ENCODE peak calls at places on chromosomes 4 and X, in seven cellular contexts. One of them, this sample, is unnamed.

GRCh38 chr4:151169223-151169622 is 69.8 kb downstream of the RPS3A start:
- DNase-seq in AG04450: peak; percentile 97
- DNase-seq in adrenal gland: peak; percentile 84
- DNase-seq in testis: peak; percentile 72
- DNase-seq in colonic mucosa: peak; percentile 58
- DNase-seq in choroid plexus epithelial cell: peak; percentile 98
- DNase-seq in fibroblast of lung: peak; percentile 99
- DNase-seq in this sample: no peak

GRCh38 chr4:110681381-110681780 is 58.5 kb upstream of the PITX2 start:
- DNase-seq in AG04450: no peak
- DNase-seq in adrenal gland: no peak
- DNase-seq in testis: no peak
- DNase-seq in colonic mucosa: no peak
- DNase-seq in choroid plexus epithelial cell: no peak
- DNase-seq in fibroblast of lung: no peak
- DNase-seq in this sample: no peak

GRCh38 chr4:37245391-37245954 is 930 bp downstream of the NWD2 start:
- DNase-seq in AG04450: no peak
- DNase-seq in adrenal gland: no peak
- DNase-seq in testis: no peak
- DNase-seq in colonic mucosa: no peak
- DNase-seq in choroid plexus epithelial cell: no peak
- DNase-seq in fibroblast of lung: no peak
- DNase-seq in this sample: peak; percentile 4

GRCh38 chr4:184283659-184284335 is 66.1 kb upstream of the ENPP6 start:
- DNase-seq in AG04450: no peak
- DNase-seq in adrenal gland: peak; percentile 48
- DNase-seq in testis: no peak
- DNase-seq in colonic mucosa: peak; percentile 86
- DNase-seq in choroid plexus epithelial cell: no peak
- DNase-seq in fibroblast of lung: no peak
- DNase-seq in this sample: no peak

GRCh38 chrX:54920610-54921426 is at the start of gene TRO:
- DNase-seq in AG04450: no peak
- DNase-seq in adrenal gland: no peak
- DNase-seq in testis: peak; percentile 18
- DNase-seq in colonic mucosa: no peak
- DNase-seq in choroid plexus epithelial cell: peak; percentile 35
- DNase-seq in fibroblast of lung: peak; percentile 13
- DNase-seq in this sample: peak; percentile 33

GRCh38 chrX:14354541-14354940 is 174.8 kb upstream of the GLRA2 start:
- DNase-seq in AG04450: no peak
- DNase-seq in adrenal gland: no peak
- DNase-seq in testis: no peak
- DNase-seq in colonic mucosa: no peak
- DNase-seq in choroid plexus epithelial cell: peak; percentile 11
- DNase-seq in fibroblast of lung: peak; percentile 66
- DNase-seq in this sample: no peak

GRCh38 chr4:41176357-41176756 is 38.0 kb downstream of the APBB2 start:
- DNase-seq in AG04450: no peak
- DNase-seq in adrenal gland: no peak
- DNase-seq in testis: no peak
- DNase-seq in colonic mucosa: no peak
- DNase-seq in choroid plexus epithelial cell: peak; percentile 85
- DNase-seq in fibroblast of lung: peak; percentile 71
- DNase-seq in this sample: no peak

GRCh38 chr4:87511500-87511899 is 17.7 kb downstream of the SPARCL1 start:
- DNase-seq in AG04450: no peak
- DNase-seq in adrenal gland: no peak
- DNase-seq in testis: no peak
- DNase-seq in colonic mucosa: no peak
- DNase-seq in choroid plexus epithelial cell: no peak
- DNase-seq in fibroblast of lung: no peak
- DNase-seq in this sample: no peak

GRCh38 chr4:67700119-67700873 is 659 bp downstream of the UBA6 start:
- DNase-seq in AG04450: no peak
- DNase-seq in adrenal gland: no peak
- DNase-seq in testis: no peak
- DNase-seq in colonic mucosa: no peak
- DNase-seq in choroid plexus epithelial cell: peak; percentile 34
- DNase-seq in fibroblast of lung: peak; percentile 17
- DNase-seq in this sample: no peak

DNA sequence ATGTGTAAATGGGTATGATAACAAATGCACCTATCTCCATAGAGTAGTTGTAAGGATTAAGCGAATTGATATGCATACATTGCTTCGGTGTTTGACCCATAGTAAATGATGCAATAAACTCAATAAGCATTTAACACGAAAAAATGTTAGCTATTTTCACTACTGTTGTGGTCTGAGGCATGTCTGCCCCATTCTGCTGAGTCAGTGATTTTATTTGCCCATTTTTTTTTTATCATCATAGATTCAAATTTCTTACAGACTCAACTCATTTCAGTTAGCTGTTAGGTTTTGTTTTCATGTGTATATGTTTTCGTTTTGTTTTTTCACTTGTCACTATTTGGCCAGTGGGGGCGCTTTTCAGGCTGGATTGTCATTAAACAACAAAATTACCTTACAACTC is 27.8 kb upstream of the ARHGEF9 start:
- DNase-seq in AG04450: no peak
- DNase-seq in adrenal gland: no peak
- DNase-seq in testis: no peak
- DNase-seq in colonic mucosa: no peak
- DNase-seq in choroid plexus epithelial cell: no peak
- DNase-seq in fibroblast of lung: no peak
- DNase-seq in this sample: no peak
- TF ChIP-seq CTCF in AG04450: no peak
- TF ChIP-seq CTCF in adrenal gland: no peak
- TF ChIP-seq CTCF in testis: no peak
- TF ChIP-seq CTCF in colonic mucosa: no peak
- TF ChIP-seq CTCF in choroid plexus epithelial cell: no peak
- TF ChIP-seq CTCF in fibroblast of lung: no peak
- TF ChIP-seq CTCF in this sample: no peak

GRCh38 chrX:30939928-30940327 is 50.9 kb upstream of the TAB3 start:
- DNase-seq in AG04450: no peak
- DNase-seq in adrenal gland: no peak
- DNase-seq in testis: no peak
- DNase-seq in colonic mucosa: peak; percentile 40
- DNase-seq in choroid plexus epithelial cell: no peak
- DNase-seq in fibroblast of lung: no peak
- DNase-seq in this sample: no peak
- TF ChIP-seq CTCF in AG04450: no peak
- TF ChIP-seq CTCF in adrenal gland: no peak
- TF ChIP-seq CTCF in testis: no peak
- TF ChIP-seq CTCF in colonic mucosa: no peak
- TF ChIP-seq CTCF in choroid plexus epithelial cell: no peak
- TF ChIP-seq CTCF in fibroblast of lung: no peak
- TF ChIP-seq CTCF in this sample: no peak

GRCh38 chr4:177107288-177107901 is 202.3 kb upstream of the NEIL3 start:
- DNase-seq in AG04450: no peak
- DNase-seq in adrenal gland: no peak
- DNase-seq in testis: no peak
- DNase-seq in colonic mucosa: no peak
- DNase-seq in choroid plexus epithelial cell: no peak
- DNase-seq in fibroblast of lung: peak; percentile 10
- DNase-seq in this sample: no peak

GRCh38 chr4:177109769-177110168 is 199.9 kb upstream of the NEIL3 start:
- DNase-seq in AG04450: no peak
- DNase-seq in adrenal gland: no peak
- DNase-seq in testis: no peak
- DNase-seq in colonic mucosa: no peak
- DNase-seq in choroid plexus epithelial cell: no peak
- DNase-seq in fibroblast of lung: no peak
- DNase-seq in this sample: no peak

GRCh38 chr4:177105526-177105925 is 204.1 kb upstream of the NEIL3 start:
- DNase-seq in AG04450: no peak
- DNase-seq in adrenal gland: no peak
- DNase-seq in testis: no peak
- DNase-seq in colonic mucosa: no peak
- DNase-seq in choroid plexus epithelial cell: no peak
- DNase-seq in fibroblast of lung: no peak
- DNase-seq in this sample: no peak

DNA sequence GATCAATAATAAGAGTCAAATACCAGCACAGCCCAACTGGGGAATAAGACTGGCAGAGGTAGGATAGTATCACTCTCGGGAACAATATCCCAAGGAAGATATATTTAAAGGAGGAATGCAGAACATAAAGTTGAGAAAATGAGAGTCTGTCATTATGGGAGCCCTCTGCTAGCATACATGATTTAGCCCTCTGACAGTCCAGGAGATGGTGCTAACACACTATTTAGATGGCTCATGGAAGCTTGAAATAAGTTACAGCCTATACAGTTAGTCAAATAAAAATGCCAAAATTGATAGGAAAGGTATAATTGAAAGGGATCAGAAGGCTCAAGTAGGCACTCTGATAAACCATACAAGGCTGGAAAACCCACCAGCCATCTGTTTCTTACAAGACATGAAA is 201.0 kb upstream of the NEIL3 start:
- DNase-seq in AG04450: peak; percentile 21
- DNase-seq in adrenal gland: no peak
- DNase-seq in testis: no peak
- DNase-seq in colonic mucosa: no peak
- DNase-seq in choroid plexus epithelial cell: peak; percentile 67
- DNase-seq in fibroblast of lung: peak; percentile 63
- DNase-seq in this sample: no peak
- TF ChIP-seq CTCF in AG04450: peak; percentile 71
- TF ChIP-seq CTCF in adrenal gland: no peak
- TF ChIP-seq CTCF in testis: no peak
- TF ChIP-seq CTCF in colonic mucosa: no peak
- TF ChIP-seq CTCF in choroid plexus epithelial cell: peak; percentile 60
- TF ChIP-seq CTCF in fibroblast of lung: peak; percentile 66
- TF ChIP-seq CTCF in this sample: no peak

GRCh38 chr4:6885953-6886557 is 23.6 kb upstream of the TBC1D14 start:
- DNase-seq in AG04450: no peak
- DNase-seq in adrenal gland: peak; percentile 90
- DNase-seq in testis: peak; percentile 69
- DNase-seq in colonic mucosa: peak; percentile 37
- DNase-seq in choroid plexus epithelial cell: peak; percentile 71
- DNase-seq in fibroblast of lung: peak; percentile 49
- DNase-seq in this sample: no peak
- TF ChIP-seq CTCF in AG04450: no peak
- TF ChIP-seq CTCF in adrenal gland: no peak
- TF ChIP-seq CTCF in testis: no peak
- TF ChIP-seq CTCF in colonic mucosa: no peak
- TF ChIP-seq CTCF in choroid plexus epithelial cell: peak; percentile 35
- TF ChIP-seq CTCF in fibroblast of lung: peak; percentile 9
- TF ChIP-seq CTCF in this sample: no peak

DNA sequence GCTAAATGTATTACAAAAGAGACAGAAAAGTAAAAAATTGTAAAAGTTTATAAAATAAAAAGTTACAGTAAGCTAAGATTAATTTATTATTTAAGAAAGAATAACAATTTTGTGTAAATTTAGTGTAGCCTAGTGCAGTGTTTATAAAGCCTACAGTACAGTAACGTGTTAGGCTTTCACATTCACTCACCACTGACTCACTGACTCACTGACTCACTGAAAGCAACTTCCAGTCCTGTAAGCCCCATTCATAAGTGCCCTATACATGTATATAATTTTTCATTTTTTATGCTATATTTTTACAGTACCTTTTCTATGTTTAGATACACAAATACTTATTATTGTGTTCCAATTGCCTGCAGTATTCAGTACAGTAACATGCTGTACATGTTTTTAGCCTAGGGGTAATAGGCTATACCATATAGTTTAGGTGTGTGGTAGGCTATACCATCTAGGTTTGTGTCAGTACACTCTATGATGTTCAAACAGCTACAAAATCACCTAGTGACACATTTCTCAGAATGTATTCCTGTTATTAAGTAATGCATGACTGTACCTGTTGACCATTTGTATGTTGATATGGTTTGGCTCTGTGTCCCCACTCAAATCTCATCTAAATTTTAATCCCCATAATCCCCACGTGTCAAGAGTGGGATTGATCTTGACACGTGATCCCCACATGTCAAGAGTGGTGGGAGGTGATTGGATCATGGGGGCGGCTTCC is 57.9 kb downstream of the CFAP299 start:
- DNase-seq in AG04450: peak; percentile 60
- DNase-seq in adrenal gland: no peak
- DNase-seq in testis: no peak
- DNase-seq in colonic mucosa: no peak
- DNase-seq in choroid plexus epithelial cell: peak; percentile 45
- DNase-seq in fibroblast of lung: peak; percentile 73
- DNase-seq in this sample: no peak
- TF ChIP-seq CTCF in AG04450: no peak
- TF ChIP-seq CTCF in adrenal gland: no peak
- TF ChIP-seq CTCF in testis: no peak
- TF ChIP-seq CTCF in colonic mucosa: no peak
- TF ChIP-seq CTCF in choroid plexus epithelial cell: no peak
- TF ChIP-seq CTCF in fibroblast of lung: no peak
- TF ChIP-seq CTCF in this sample: no peak

GRCh38 chr4:94274912-94275311 is 67.2 kb downstream of the SMARCAD1 start:
- DNase-seq in AG04450: no peak
- DNase-seq in adrenal gland: no peak
- DNase-seq in testis: no peak
- DNase-seq in colonic mucosa: no peak
- DNase-seq in choroid plexus epithelial cell: no peak
- DNase-seq in fibroblast of lung: peak; percentile 14
- DNase-seq in this sample: no peak

GRCh38 chr4:94277539-94277938 is 65.1 kb downstream of the HPGDS start:
- DNase-seq in AG04450: peak; percentile 13
- DNase-seq in adrenal gland: no peak
- DNase-seq in testis: no peak
- DNase-seq in colonic mucosa: no peak
- DNase-seq in choroid plexus epithelial cell: peak; percentile 29
- DNase-seq in fibroblast of lung: peak; percentile 75
- DNase-seq in this sample: no peak

GRCh38 chr4:94271248-94271647 is 63.6 kb downstream of the SMARCAD1 start:
- DNase-seq in AG04450: no peak
- DNase-seq in adrenal gland: no peak
- DNase-seq in testis: no peak
- DNase-seq in colonic mucosa: no peak
- DNase-seq in choroid plexus epithelial cell: no peak
- DNase-seq in fibroblast of lung: no peak
- DNase-seq in this sample: no peak

GRCh38 chr4:94278777-94279176 is 63.9 kb downstream of the HPGDS start:
- DNase-seq in AG04450: no peak
- DNase-seq in adrenal gland: no peak
- DNase-seq in testis: no peak
- DNase-seq in colonic mucosa: no peak
- DNase-seq in choroid plexus epithelial cell: no peak
- DNase-seq in fibroblast of lung: no peak
- DNase-seq in this sample: no peak

GRCh38 chr4:94276204-94276603 is 66.4 kb downstream of the HPGDS start:
- DNase-seq in AG04450: no peak
- DNase-seq in adrenal gland: no peak
- DNase-seq in testis: no peak
- DNase-seq in colonic mucosa: no peak
- DNase-seq in choroid plexus epithelial cell: no peak
- DNase-seq in fibroblast of lung: peak; percentile 12
- DNase-seq in this sample: no peak
- TF ChIP-seq CTCF in AG04450: no peak
- TF ChIP-seq CTCF in adrenal gland: no peak
- TF ChIP-seq CTCF in testis: no peak
- TF ChIP-seq CTCF in colonic mucosa: no peak
- TF ChIP-seq CTCF in choroid plexus epithelial cell: no peak
- TF ChIP-seq CTCF in fibroblast of lung: no peak
- TF ChIP-seq CTCF in this sample: no peak

This sample was measured in endothelial cell.